ENCODE peak calls at places on chromosomes 12 and 14, in nine cellular contexts. One of them, this sample, is unnamed.

GRCh38 chr12:25855716-25856115 is 102.8 kb upstream of the RASSF8 start:
- DNase-seq in uterus: no peak
- DNase-seq in stimulated activated CD8-positive, alpha-beta memory T cell treated with anti-CD3 and anti-CD28 coated beads, Interleukin-15, amount 100 ng/mL, for 1 hour: no peak
- DNase-seq in frontal cortex: no peak
- DNase-seq in Calu3: no peak
- DNase-seq in MM.1S: no peak
- DNase-seq in DMS53: no peak
- DNase-seq in hepatic stellate cell: no peak
- DNase-seq in activated naive CD8-positive, alpha-beta T cell treated with anti-CD3 and anti-CD28 coated beads, Interleukin-2, amount 50 U/mL, for 24 hours: no peak
- DNase-seq in this sample: no peak

GRCh38 chr12:86551146-86551571 is 295.0 kb upstream of the MGAT4C start:
- DNase-seq in MM.1S: no peak
- DNase-seq in activated naive CD8-positive, alpha-beta T cell treated with anti-CD3 and anti-CD28 coated beads, Interleukin-2, amount 50 U/mL, for 24 hours: no peak
- DNase-seq in Calu3: no peak
- DNase-seq in uterus: no peak
- DNase-seq in stimulated activated CD8-positive, alpha-beta memory T cell treated with anti-CD3 and anti-CD28 coated beads, Interleukin-15, amount 100 ng/mL, for 1 hour: no peak
- DNase-seq in frontal cortex: no peak
- DNase-seq in DMS53: no peak
- DNase-seq in hepatic stellate cell: no peak
- DNase-seq in this sample: no peak

GRCh38 chr14:100031506-100032281 is 33.5 kb upstream of the EVL start:
- DNase-seq in DMS53: no peak
- DNase-seq in uterus: peak; percentile 37
- DNase-seq in hepatic stellate cell: peak; percentile 83
- DNase-seq in frontal cortex: no peak
- DNase-seq in Calu3: peak; percentile 59
- DNase-seq in stimulated activated CD8-positive, alpha-beta memory T cell treated with anti-CD3 and anti-CD28 coated beads, Interleukin-15, amount 100 ng/mL, for 1 hour: no peak
- DNase-seq in MM.1S: no peak
- DNase-seq in activated naive CD8-positive, alpha-beta T cell treated with anti-CD3 and anti-CD28 coated beads, Interleukin-2, amount 50 U/mL, for 24 hours: no peak
- DNase-seq in this sample: no peak

GRCh38 chr12:97194551-97194950 is 268.1 kb upstream of the RMST start:
- DNase-seq in uterus: no peak
- DNase-seq in stimulated activated CD8-positive, alpha-beta memory T cell treated with anti-CD3 and anti-CD28 coated beads, Interleukin-15, amount 100 ng/mL, for 1 hour: no peak
- DNase-seq in activated naive CD8-positive, alpha-beta T cell treated with anti-CD3 and anti-CD28 coated beads, Interleukin-2, amount 50 U/mL, for 24 hours: no peak
- DNase-seq in hepatic stellate cell: no peak
- DNase-seq in DMS53: peak; percentile 20
- DNase-seq in MM.1S: no peak
- DNase-seq in frontal cortex: no peak
- DNase-seq in Calu3: no peak
- DNase-seq in this sample: no peak

GRCh38 chr12:32983968-32984367 is 87.4 kb upstream of the PKP2 start:
- DNase-seq in frontal cortex: no peak
- DNase-seq in activated naive CD8-positive, alpha-beta T cell treated with anti-CD3 and anti-CD28 coated beads, Interleukin-2, amount 50 U/mL, for 24 hours: no peak
- DNase-seq in MM.1S: no peak
- DNase-seq in DMS53: peak; percentile 36
- DNase-seq in stimulated activated CD8-positive, alpha-beta memory T cell treated with anti-CD3 and anti-CD28 coated beads, Interleukin-15, amount 100 ng/mL, for 1 hour: no peak
- DNase-seq in Calu3: no peak
- DNase-seq in uterus: no peak
- DNase-seq in hepatic stellate cell: no peak
- DNase-seq in this sample: no peak

GRCh38 chr14:89792489-89793366 is 161.8 kb downstream of the EFCAB11 start:
- DNase-seq in activated naive CD8-positive, alpha-beta T cell treated with anti-CD3 and anti-CD28 coated beads, Interleukin-2, amount 50 U/mL, for 24 hours: no peak
- DNase-seq in hepatic stellate cell: no peak
- DNase-seq in stimulated activated CD8-positive, alpha-beta memory T cell treated with anti-CD3 and anti-CD28 coated beads, Interleukin-15, amount 100 ng/mL, for 1 hour: no peak
- DNase-seq in DMS53: no peak
- DNase-seq in Calu3: no peak
- DNase-seq in frontal cortex: no peak
- DNase-seq in uterus: peak; percentile 48
- DNase-seq in MM.1S: no peak
- DNase-seq in this sample: no peak

GRCh38 chr12:16692099-16692498 is 86.1 kb upstream of the LMO3 start:
- DNase-seq in DMS53: peak; percentile 52
- DNase-seq in hepatic stellate cell: no peak
- DNase-seq in Calu3: no peak
- DNase-seq in uterus: no peak
- DNase-seq in MM.1S: no peak
- DNase-seq in stimulated activated CD8-positive, alpha-beta memory T cell treated with anti-CD3 and anti-CD28 coated beads, Interleukin-15, amount 100 ng/mL, for 1 hour: no peak
- DNase-seq in frontal cortex: no peak
- DNase-seq in activated naive CD8-positive, alpha-beta T cell treated with anti-CD3 and anti-CD28 coated beads, Interleukin-2, amount 50 U/mL, for 24 hours: no peak
- DNase-seq in this sample: no peak

GRCh38 chr12:112148031-112148513 is 22.7 kb downstream of the TRAFD1 start:
- DNase-seq in stimulated activated CD8-positive, alpha-beta memory T cell treated with anti-CD3 and anti-CD28 coated beads, Interleukin-15, amount 100 ng/mL, for 1 hour: no peak
- DNase-seq in MM.1S: no peak
- DNase-seq in Calu3: peak; percentile 23
- DNase-seq in frontal cortex: no peak
- DNase-seq in activated naive CD8-positive, alpha-beta T cell treated with anti-CD3 and anti-CD28 coated beads, Interleukin-2, amount 50 U/mL, for 24 hours: no peak
- DNase-seq in DMS53: no peak
- DNase-seq in hepatic stellate cell: peak; percentile 36
- DNase-seq in uterus: no peak
- DNase-seq in this sample: no peak

GRCh38 chr12:67354322-67354721 is 85.2 kb downstream of the CAND1 start:
- DNase-seq in uterus: no peak
- DNase-seq in activated naive CD8-positive, alpha-beta T cell treated with anti-CD3 and anti-CD28 coated beads, Interleukin-2, amount 50 U/mL, for 24 hours: no peak
- DNase-seq in Calu3: no peak
- DNase-seq in stimulated activated CD8-positive, alpha-beta memory T cell treated with anti-CD3 and anti-CD28 coated beads, Interleukin-15, amount 100 ng/mL, for 1 hour: no peak
- DNase-seq in frontal cortex: no peak
- DNase-seq in hepatic stellate cell: no peak
- DNase-seq in DMS53: no peak
- DNase-seq in MM.1S: no peak
- DNase-seq in this sample: no peak

GRCh38 chr12:106671840-106672239 is 89.0 kb downstream of the RFX4 start:
- DNase-seq in stimulated activated CD8-positive, alpha-beta memory T cell treated with anti-CD3 and anti-CD28 coated beads, Interleukin-15, amount 100 ng/mL, for 1 hour: no peak
- DNase-seq in frontal cortex: no peak
- DNase-seq in Calu3: no peak
- DNase-seq in activated naive CD8-positive, alpha-beta T cell treated with anti-CD3 and anti-CD28 coated beads, Interleukin-2, amount 50 U/mL, for 24 hours: no peak
- DNase-seq in hepatic stellate cell: no peak
- DNase-seq in uterus: no peak
- DNase-seq in MM.1S: no peak
- DNase-seq in DMS53: no peak
- DNase-seq in this sample: no peak

GRCh38 chr14:61280526-61281185 is 482 bp downstream of the TMEM30B start:
- DNase-seq in hepatic stellate cell: no peak
- DNase-seq in stimulated activated CD8-positive, alpha-beta memory T cell treated with anti-CD3 and anti-CD28 coated beads, Interleukin-15, amount 100 ng/mL, for 1 hour: peak; percentile 60
- DNase-seq in uterus: peak; percentile 22
- DNase-seq in Calu3: peak; percentile 87
- DNase-seq in frontal cortex: peak; percentile 54
- DNase-seq in activated naive CD8-positive, alpha-beta T cell treated with anti-CD3 and anti-CD28 coated beads, Interleukin-2, amount 50 U/mL, for 24 hours: peak; percentile 81
- DNase-seq in MM.1S: no peak
- DNase-seq in DMS53: peak; percentile 81
- DNase-seq in this sample: no peak

GRCh38 chr12:123571343-123571813 is 13.0 kb upstream of the TMED2 start:
- DNase-seq in Calu3: peak; percentile 35
- DNase-seq in frontal cortex: no peak
- DNase-seq in hepatic stellate cell: peak; percentile 70
- DNase-seq in MM.1S: no peak
- DNase-seq in activated naive CD8-positive, alpha-beta T cell treated with anti-CD3 and anti-CD28 coated beads, Interleukin-2, amount 50 U/mL, for 24 hours: no peak
- DNase-seq in uterus: peak; percentile 51
- DNase-seq in DMS53: peak; percentile 31
- DNase-seq in stimulated activated CD8-positive, alpha-beta memory T cell treated with anti-CD3 and anti-CD28 coated beads, Interleukin-15, amount 100 ng/mL, for 1 hour: no peak
- DNase-seq in this sample: no peak

GRCh38 chr12:121796855-121797751 is 3.6 kb upstream of the RHOF start:
- DNase-seq in activated naive CD8-positive, alpha-beta T cell treated with anti-CD3 and anti-CD28 coated beads, Interleukin-2, amount 50 U/mL, for 24 hours: no peak
- DNase-seq in hepatic stellate cell: peak; percentile 94
- DNase-seq in Calu3: peak; percentile 98
- DNase-seq in MM.1S: no peak
- DNase-seq in uterus: peak; percentile 90
- DNase-seq in stimulated activated CD8-positive, alpha-beta memory T cell treated with anti-CD3 and anti-CD28 coated beads, Interleukin-15, amount 100 ng/mL, for 1 hour: no peak
- DNase-seq in DMS53: peak; percentile 97
- DNase-seq in frontal cortex: peak; percentile 86
- DNase-seq in this sample: no peak

GRCh38 chr12:98453070-98453469 is 62.3 kb upstream of the TMPO start:
- DNase-seq in uterus: no peak
- DNase-seq in frontal cortex: no peak
- DNase-seq in hepatic stellate cell: no peak
- DNase-seq in DMS53: no peak
- DNase-seq in Calu3: no peak
- DNase-seq in MM.1S: no peak
- DNase-seq in stimulated activated CD8-positive, alpha-beta memory T cell treated with anti-CD3 and anti-CD28 coated beads, Interleukin-15, amount 100 ng/mL, for 1 hour: no peak
- DNase-seq in activated naive CD8-positive, alpha-beta T cell treated with anti-CD3 and anti-CD28 coated beads, Interleukin-2, amount 50 U/mL, for 24 hours: peak; percentile 15
- DNase-seq in this sample: no peak

GRCh38 chr12:100234166-100234565 is 32.7 kb downstream of the DEPDC4 start:
- DNase-seq in stimulated activated CD8-positive, alpha-beta memory T cell treated with anti-CD3 and anti-CD28 coated beads, Interleukin-15, amount 100 ng/mL, for 1 hour: no peak
- DNase-seq in Calu3: peak; percentile 23
- DNase-seq in activated naive CD8-positive, alpha-beta T cell treated with anti-CD3 and anti-CD28 coated beads, Interleukin-2, amount 50 U/mL, for 24 hours: no peak
- DNase-seq in hepatic stellate cell: peak; percentile 21
- DNase-seq in DMS53: peak; percentile 35
- DNase-seq in MM.1S: no peak
- DNase-seq in uterus: no peak
- DNase-seq in frontal cortex: no peak
- DNase-seq in this sample: no peak

GRCh38 chr14:28609228-28609828 is 157.3 kb upstream of the FOXG1 start:
- DNase-seq in MM.1S: peak; percentile 30
- DNase-seq in stimulated activated CD8-positive, alpha-beta memory T cell treated with anti-CD3 and anti-CD28 coated beads, Interleukin-15, amount 100 ng/mL, for 1 hour: no peak
- DNase-seq in DMS53: peak; percentile 73
- DNase-seq in activated naive CD8-positive, alpha-beta T cell treated with anti-CD3 and anti-CD28 coated beads, Interleukin-2, amount 50 U/mL, for 24 hours: peak; percentile 27
- DNase-seq in hepatic stellate cell: no peak
- DNase-seq in Calu3: peak; percentile 69
- DNase-seq in frontal cortex: peak; percentile 6
- DNase-seq in uterus: no peak
- DNase-seq in this sample: no peak

GRCh38 chr12:132375747-132376463 is 46.5 kb upstream of the GALNT9 start:
- DNase-seq in stimulated activated CD8-positive, alpha-beta memory T cell treated with anti-CD3 and anti-CD28 coated beads, Interleukin-15, amount 100 ng/mL, for 1 hour: no peak
- DNase-seq in hepatic stellate cell: no peak
- DNase-seq in DMS53: no peak
- DNase-seq in uterus: no peak
- DNase-seq in activated naive CD8-positive, alpha-beta T cell treated with anti-CD3 and anti-CD28 coated beads, Interleukin-2, amount 50 U/mL, for 24 hours: no peak
- DNase-seq in Calu3: no peak
- DNase-seq in frontal cortex: no peak
- DNase-seq in MM.1S: no peak
- DNase-seq in this sample: no peak

GRCh38 chr14:103155013-103155412 is 31.8 kb downstream of the TNFAIP2 start:
- DNase-seq in uterus: no peak
- DNase-seq in activated naive CD8-positive, alpha-beta T cell treated with anti-CD3 and anti-CD28 coated beads, Interleukin-2, amount 50 U/mL, for 24 hours: no peak
- DNase-seq in Calu3: peak; percentile 62
- DNase-seq in frontal cortex: no peak
- DNase-seq in hepatic stellate cell: peak; percentile 64
- DNase-seq in MM.1S: no peak
- DNase-seq in DMS53: no peak
- DNase-seq in stimulated activated CD8-positive, alpha-beta memory T cell treated with anti-CD3 and anti-CD28 coated beads, Interleukin-15, amount 100 ng/mL, for 1 hour: no peak
- DNase-seq in this sample: no peak

GRCh38 chr14:38255408-38255672 is 553 bp downstream of the CLEC14A start:
- DNase-seq in MM.1S: no peak
- DNase-seq in activated naive CD8-positive, alpha-beta T cell treated with anti-CD3 and anti-CD28 coated beads, Interleukin-2, amount 50 U/mL, for 24 hours: peak; percentile 4
- DNase-seq in stimulated activated CD8-positive, alpha-beta memory T cell treated with anti-CD3 and anti-CD28 coated beads, Interleukin-15, amount 100 ng/mL, for 1 hour: no peak
- DNase-seq in DMS53: peak; percentile 63
- DNase-seq in Calu3: no peak
- DNase-seq in hepatic stellate cell: no peak
- DNase-seq in uterus: no peak
- DNase-seq in frontal cortex: no peak
- DNase-seq in this sample: no peak

GRCh38 chr12:87518508-87518907 is 510.7 kb downstream of the C12orf50 start:
- DNase-seq in uterus: no peak
- DNase-seq in stimulated activated CD8-positive, alpha-beta memory T cell treated with anti-CD3 and anti-CD28 coated beads, Interleukin-15, amount 100 ng/mL, for 1 hour: no peak
- DNase-seq in hepatic stellate cell: no peak
- DNase-seq in frontal cortex: no peak
- DNase-seq in MM.1S: no peak
- DNase-seq in DMS53: no peak
- DNase-seq in Calu3: no peak
- DNase-seq in activated naive CD8-positive, alpha-beta T cell treated with anti-CD3 and anti-CD28 coated beads, Interleukin-2, amount 50 U/mL, for 24 hours: no peak
- DNase-seq in this sample: no peak